ENCODE peak calls at places on chromosome 2, in seven cellular contexts. H, I, P, D, T, O and R are unnamed samples.

GRCh38 chr2:231925303-231926179 is 655 bp downstream of the NPPC start:
- DNase-seq in H (peak; percentile 83), I (peak; percentile 93), P (peak; percentile 78), D (no peak), T (peak; percentile 55), O (peak; percentile 71), R (peak; percentile 93)

GRCh38 chr2:144201868-144202468 is 318.0 kb downstream of the ZEB2 start:
- DNase-seq in H (no peak), I (no peak), P (no peak), D (no peak), T (no peak), O (no peak), R (no peak)

GRCh38 chr2:110816404-110817365 is 84.3 kb downstream of the ACOXL start:
- DNase-seq in H (no peak), I (no peak), P (no peak), D (no peak), T (no peak), O (no peak), R (no peak)

GRCh38 chr2:172985139-172985874 is 90.3 kb upstream of the MAP3K20 start:
- DNase-seq in H (no peak), I (no peak), P (no peak), D (no peak), T (peak; percentile 61), O (no peak), R (peak; percentile 59)

GRCh38 chr2:157413342-157414035 is 30.4 kb downstream of the CYTIP start:
- DNase-seq in H (no peak), I (no peak), P (no peak), D (no peak), T (no peak), O (no peak), R (no peak)

GRCh38 chr2:142967060-142967459 is 89.6 kb downstream of the KYNU start:
- DNase-seq in H (no peak), I (no peak), P (no peak), D (no peak), T (no peak), O (no peak), R (no peak)

GRCh38 chr2:5589183-5589582 is 103.0 kb upstream of the SOX11 start:
- DNase-seq in H (no peak), I (no peak), P (no peak), D (no peak), T (no peak), O (no peak), R (no peak)

GRCh38 chr2:223500690-223501089 is 101.5 kb downstream of the SCG2 start:
- DNase-seq in H (no peak), I (no peak), P (no peak), D (no peak), T (no peak), O (no peak), R (no peak)

GRCh38 chr2:61357681-61358080 is 113.2 kb downstream of the USP34 start:
- DNase-seq in H (no peak), I (no peak), P (no peak), D (no peak), T (no peak), O (no peak), R (no peak)

GRCh38 chr2:154952346-154953010 is 254.0 kb downstream of the KCNJ3 start:
- DNase-seq in H (no peak), I (no peak), P (no peak), D (peak; percentile 81), T (no peak), O (no peak), R (no peak)

GRCh38 chr2:165825041-165825440 is 31.0 kb upstream of the GALNT3 start:
- DNase-seq in H (no peak), I (no peak), P (no peak), D (peak; percentile 39), T (no peak), O (no peak), R (no peak)

GRCh38 chr2:164841719-164842623 is at the start of gene COBLL1:
- DNase-seq in H (peak; percentile 91), I (peak; percentile 77), P (no peak), D (peak; percentile 81), T (peak; percentile 59), O (peak; percentile 35), R (peak; percentile 82)

GRCh38 chr2:202278944-202279343 is 13.4 kb downstream of the NOP58 start:
- DNase-seq in H (no peak), I (peak; percentile 13), P (no peak), D (no peak), T (peak; percentile 50), O (no peak), R (no peak)

GRCh38 chr2:217054791-217055190 is 194.9 kb upstream of the TNP1 start:
- DNase-seq in H (no peak), I (no peak), P (no peak), D (peak; percentile 88), T (no peak), O (no peak), R (no peak)

GRCh38 chr2:33528551-33528950 is 52.1 kb downstream of the RASGRP3 start:
- DNase-seq in H (no peak), I (no peak), P (no peak), D (no peak), T (no peak), O (no peak), R (no peak)

GRCh38 chr2:40103163-40103562 is 324.1 kb upstream of the THUMPD2 start:
- DNase-seq in H (no peak), I (no peak), P (no peak), D (no peak), T (no peak), O (no peak), R (no peak)